ENCODE peak calls at places on chromosomes 12 and 14, in five cellular contexts. F is lower lobe of right lung, Q is dorsolateral prefrontal cortex, I is endodermal cell, W is cardiac muscle cell. N is an unnamed sample. For H3K27me3, the result is how much of the 10 kb centered on the place peaks cover.

GRCh38 chr12:62799126-62799736 is 135.7 kb downstream of the PPM1H start:
- DNase-seq in Q (no peak), W (peak), F (no peak), I (peak), N (peak)

GRCh38 chr12:12723147-12723680 is 6.0 kb downstream of the CDKN1B start:
- DNase-seq in W (no peak), I (no peak), F (no peak), Q (no peak), N (no peak)

GRCh38 chr14:94447986-94448808 is 4.4 kb downstream of the SERPINA11 start:
- DNase-seq in Q (no peak), I (no peak), F (no peak), W (no peak), N (no peak)

GRCh38 chr12:122979001-122979907 is 1.2 kb upstream of the ARL6IP4 start:
- DNase-seq in I (peak), F (no peak), Q (no peak), W (no peak), N (no peak)

GRCh38 chr12:100453953-100454352 is 19.7 kb upstream of the NR1H4 start:
- DNase-seq in F (no peak), W (no peak), I (no peak), Q (no peak), N (no peak)

GRCh38 chr14:23174266-23174665 is 9.2 kb downstream of the SLC7A8 start:
- DNase-seq in I (no peak), F (no peak), Q (no peak), W (no peak), N (no peak)

GRCh38 chr12:10361084-10361483 is 28.8 kb downstream of the KLRK1 start:
- DNase-seq in Q (no peak), F (no peak), W (no peak), I (peak), N (no peak)

GRCh38 chr14:77426396-77426795 is 3.1 kb upstream of the NOXRED1 start:
- DNase-seq in W (no peak), I (no peak), F (no peak), Q (no peak), N (no peak)

GRCh38 chr12:115404761-115405470 is 720.9 kb upstream of the TBX3 start:
- DNase-seq in Q (no peak), I (no peak), F (no peak), W (no peak), N (peak)

GRCh38 chr12:80877706-80878384 is 59.9 kb downstream of the LIN7A start:
- DNase-seq in W (peak), I (no peak), F (no peak), Q (no peak), N (no peak)

GRCh38 chr14:26856832-26857508 is 259.1 kb upstream of the NOVA1 start:
- DNase-seq in W (no peak), Q (no peak), F (no peak), I (no peak), N (no peak)

GRCh38 chr12:31644536-31644935 is 15.0 kb upstream of the ETFBKMT start:
- DNase-seq in I (no peak), W (no peak), F (no peak), Q (no peak), N (no peak)

GRCh38 chr12:121754836-121755235 is 38.7 kb downstream of the RHOF start:
- DNase-seq in Q (no peak), F (no peak), W (no peak), I (no peak), N (no peak)

GRCh38 chr12:70271025-70271424 is 27.8 kb downstream of the CNOT2 start:
- DNase-seq in Q (no peak), W (no peak), F (no peak), I (no peak), N (no peak)

GRCh38 chr14:63673882-63674497 is 32.3 kb upstream of the WDR89 start:
- DNase-seq in F (no peak), Q (no peak), W (no peak), I (no peak), N (no peak)

GRCh38 chr12:115185529-115185928 is 501.6 kb upstream of the TBX3 start:
- DNase-seq in Q (no peak), I (no peak), F (no peak), W (no peak), N (peak)

GRCh38 chr14:78399316-78399889 is 229.2 kb downstream of the NRXN3 start:
- DNase-seq in F (no peak), Q (no peak), W (peak), I (peak), N (no peak)

DNA sequence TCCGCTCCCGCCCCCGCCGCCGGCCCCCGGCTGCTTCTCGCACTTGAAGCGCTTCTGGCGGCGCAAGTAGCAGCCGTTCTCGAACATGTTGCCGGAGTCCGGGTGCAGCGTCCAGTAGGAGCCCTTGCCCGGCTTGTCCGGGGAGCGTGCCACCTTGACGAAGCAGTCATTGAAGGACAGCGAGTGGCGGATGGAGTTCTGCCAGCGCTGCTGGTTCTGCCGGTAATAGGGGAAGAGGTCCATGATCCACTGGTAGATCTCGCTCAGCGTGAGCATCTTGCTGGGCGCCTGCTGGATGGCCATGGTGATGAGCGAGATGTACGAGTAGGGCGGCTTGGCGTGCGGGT is 3.1 kb downstream of the FOXA1 start:
- DNase-seq in Q (no peak), W (no peak), F (no peak), I (no peak), N (no peak)
- H3K27me3 ChIP-seq in Q (half or more), W (half or more), F (half or more), I (half or more), N (under half)

GRCh38 chr14:89331398-89331797 is 85.6 kb downstream of the FOXN3 start:
- DNase-seq in W (no peak), I (no peak), F (no peak), Q (no peak), N (no peak)

GRCh38 chr14:89332031-89332430 is 85.0 kb downstream of the FOXN3 start:
- DNase-seq in F (no peak), I (no peak), W (no peak), Q (no peak), N (no peak)

GRCh38 chr14:89327771-89328212 is 89.2 kb downstream of the FOXN3 start:
- DNase-seq in W (no peak), Q (no peak), F (no peak), I (no peak), N (no peak)

GRCh38 chr14:89325959-89326358 is 91.1 kb downstream of the FOXN3 start:
- DNase-seq in I (no peak), W (no peak), F (no peak), Q (no peak), N (no peak)

GRCh38 chr14:89330236-89331002 is 86.6 kb downstream of the FOXN3 start:
- DNase-seq in I (no peak), W (no peak), F (no peak), Q (no peak), N (peak)
- H3K4me3 ChIP-seq in I (no peak), W (no peak), F (no peak), Q (no peak), N (no peak)

GRCh38 chr12:5402536-5402935 is 29.4 kb upstream of the NTF3 start:
- DNase-seq in F (no peak), Q (no peak), W (no peak), I (no peak), N (no peak)
- H3K27me3 ChIP-seq in F (under half), Q (under half), W (under half), I (under half), N (under half)

DNA sequence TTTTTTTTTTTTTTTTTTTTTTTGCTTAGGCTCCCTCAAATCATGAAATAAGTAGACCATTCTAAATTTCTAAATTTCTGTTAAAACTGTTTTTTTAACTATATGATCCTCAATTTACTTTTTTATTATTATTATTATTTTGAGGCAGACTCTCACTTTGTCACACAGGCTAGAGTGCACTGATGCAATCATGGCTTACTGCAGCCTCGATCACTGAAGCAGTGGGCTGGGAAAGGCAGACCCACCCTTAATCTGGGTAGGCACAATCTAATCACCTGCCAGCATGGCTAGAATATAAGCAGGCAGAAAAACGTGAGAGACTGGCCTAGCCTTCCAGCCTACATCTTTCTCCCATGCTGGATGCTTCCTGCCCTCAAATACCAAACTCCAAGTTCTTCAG is 2.4 kb downstream of the ERO1A start:
- DNase-seq in Q (no peak), I (no peak), W (no peak), F (no peak), N (no peak)
- H3K4me3 ChIP-seq in Q (no peak), I (no peak), W (no peak), F (no peak), N (no peak)

GRCh38 chr12:44521702-44522101 is 354.4 kb downstream of the NELL2 start:
- DNase-seq in F (no peak), Q (no peak), I (no peak), W (no peak), N (no peak)
- H3K27me3 ChIP-seq in F (under half), Q (under half), I (under half), W (under half), N (under half)

GRCh38 chr12:109467978-109468676 is 9.0 kb downstream of the KCTD10 start:
- DNase-seq in F (peak), Q (no peak), W (no peak), I (peak), N (no peak)
- H3K4me3 ChIP-seq in F (no peak), Q (no peak), W (no peak), I (no peak), N (no peak)

GRCh38 chr12:68089101-68089500 is 70.4 kb downstream of the IFNG start:
- DNase-seq in I (no peak), F (no peak), Q (no peak), W (no peak), N (no peak)
- H3K27me3 ChIP-seq in I (under half), F (under half), Q (under half), W (under half), N (under half)

GRCh38 chr12:119679081-119679480 is 11.1 kb downstream of the PRKAB1 start:
- DNase-seq in Q (no peak), W (no peak), F (no peak), I (peak), N (no peak)

GRCh38 chr12:119679490-119679889 is 11.6 kb downstream of the PRKAB1 start:
- DNase-seq in Q (no peak), F (no peak), W (no peak), I (peak), N (no peak)

GRCh38 chr12:119681953-119682352 is 14.0 kb downstream of the PRKAB1 start:
- DNase-seq in I (no peak), W (no peak), F (no peak), Q (no peak), N (no peak)

GRCh38 chr12:119682635-119683340 is 14.9 kb downstream of the PRKAB1 start:
- DNase-seq in Q (no peak), W (no peak), F (no peak), I (no peak), N (no peak)

DNA sequence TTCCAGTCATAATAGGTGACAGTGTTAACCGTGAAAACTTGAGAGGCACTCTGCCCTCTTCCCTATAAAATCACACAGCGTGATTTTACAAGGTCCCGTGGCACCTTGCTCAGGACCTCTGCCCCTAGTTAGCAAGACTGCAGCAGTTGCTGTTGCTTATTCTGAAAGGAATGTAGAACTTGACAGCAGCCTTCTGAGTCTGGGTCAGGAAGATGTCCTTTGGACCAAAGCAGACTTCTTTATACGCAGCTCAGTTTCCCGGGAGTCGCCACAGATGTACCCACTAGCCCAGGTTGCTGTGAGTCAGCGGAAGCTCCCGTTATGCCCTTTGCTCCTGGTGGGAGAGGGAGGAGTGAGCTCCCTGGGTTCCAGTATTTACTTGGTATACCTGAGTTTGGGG is 13.2 kb downstream of the PRKAB1 start:
- DNase-seq in Q (no peak), I (no peak), W (no peak), F (no peak), N (no peak)
- H3K4me3 ChIP-seq in Q (no peak), I (no peak), W (no peak), F (no peak), N (no peak)

GRCh38 chr14:91313154-91313850 is 68.8 kb upstream of the GPR68 start:
- DNase-seq in F (no peak), I (no peak), W (no peak), Q (no peak), N (no peak)
- H3K27me3 ChIP-seq in F (under half), I (under half), W (half or more), Q (under half), N (under half)

DNA sequence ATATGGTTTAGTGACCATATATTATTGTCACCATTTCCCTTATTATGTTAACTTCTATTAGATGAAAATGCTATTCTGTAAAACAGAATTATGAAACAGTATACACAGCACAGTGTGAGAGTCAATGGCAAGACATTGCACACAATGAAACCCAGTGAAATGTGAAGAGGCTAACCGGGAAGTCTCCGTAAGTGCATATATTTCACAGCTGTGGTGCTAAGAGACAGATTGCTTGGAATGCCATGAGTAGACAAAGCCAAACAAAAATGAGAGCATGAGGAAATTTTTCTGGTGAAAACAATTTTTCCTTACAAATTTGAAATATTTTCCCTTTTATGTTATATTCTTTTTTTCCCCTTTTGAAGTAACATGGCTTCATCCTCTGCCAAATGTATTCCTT is 49.4 kb downstream of the DYRK2 start:
- DNase-seq in W (no peak), F (no peak), Q (no peak), I (no peak), N (no peak)
- H3K4me3 ChIP-seq in W (no peak), F (no peak), Q (no peak), I (no peak), N (no peak)

N was measured in MG63.